ENCODE peak calls at places on chromosomes 13 and 19, in six cellular contexts. X, O, W, B, J and S are unnamed samples.
A peak's percentile ranks its signal among the peaks of the same experiment; 100 is the strongest.

GRCh38 chr13:25171170-25171516 is 945 bp downstream of the AMER2 start:
- DNase-seq in W (no peak), X (no peak), O (no peak), B (no peak), J (no peak), S (no peak)

GRCh38 chr19:4378886-4379285 is 21.5 kb downstream of the SH3GL1 start:
- DNase-seq in J (no peak), B (no peak), W (no peak), X (no peak), O (no peak), S (no peak)

GRCh38 chr19:10872551-10873107 is 1.3 kb downstream of the CARM1 start:
- DNase-seq in B (peak; percentile 10), X (no peak), W (no peak), O (no peak), J (no peak), S (no peak)

GRCh38 chr19:46606019-46606418 is 4.9 kb downstream of the CALM3 start:
- DNase-seq in B (no peak), X (no peak), W (no peak), O (no peak), J (no peak), S (no peak)

GRCh38 chr13:44932850-44933251 is 56.4 kb downstream of the NUFIP1 start:
- DNase-seq in O (peak; percentile 18), B (peak; percentile 92), J (peak; percentile 68), W (no peak), X (no peak), S (no peak)

GRCh38 chr19:10713317-10713716 is 4.6 kb upstream of the DNM2 start:
- DNase-seq in O (no peak), B (no peak), W (no peak), X (no peak), J (no peak), S (peak; percentile 22)

GRCh38 chr13:30845297-30846214 is 60.5 kb upstream of the MEDAG start:
- DNase-seq in O (no peak), B (no peak), X (no peak), W (no peak), J (no peak), S (no peak)

GRCh38 chr13:77583551-77583950 is 48.0 kb downstream of the SCEL start:
- DNase-seq in O (no peak), X (no peak), J (no peak), B (no peak), W (no peak), S (no peak)

GRCh38 chr13:100019780-100020356 is 38.3 kb downstream of the ZIC2 start:
- DNase-seq in O (no peak), J (no peak), B (no peak), W (no peak), X (no peak), S (no peak)

GRCh38 chr13:44142911-44143665 is 230.5 kb upstream of the SERP2 start:
- DNase-seq in B (peak; percentile 31), J (no peak), W (no peak), O (no peak), X (no peak), S (peak; percentile 33)

GRCh38 chr19:57903298-57904174 is 12.9 kb downstream of the ZNF417 start:
- DNase-seq in B (peak; percentile 71), W (peak; percentile 59), O (no peak), X (peak; percentile 33), J (peak; percentile 49), S (peak; percentile 54)

GRCh38 chr19:42323473-42323851 is 2.0 kb upstream of the MEGF8 start:
- DNase-seq in O (no peak), B (no peak), W (no peak), X (peak; percentile 64), J (no peak), S (no peak)

GRCh38 chr13:38888309-38888708 is 102.3 kb downstream of the STOML3 start:
- DNase-seq in W (no peak), O (no peak), B (no peak), J (no peak), X (no peak), S (no peak)

GRCh38 chr13:51874651-51875050 is 12.9 kb downstream of the CCDC70 start:
- DNase-seq in X (peak; percentile 36), O (no peak), B (no peak), J (no peak), W (no peak), S (peak; percentile 77)

GRCh38 chr13:77832339-77833100 is 86.1 kb downstream of the EDNRB start:
- DNase-seq in W (no peak), X (peak; percentile 50), B (peak; percentile 81), O (no peak), J (no peak), S (no peak)

GRCh38 chr19:42048992-42049391 is 21.0 kb downstream of the GRIK5 start:
- DNase-seq in B (no peak), X (no peak), W (no peak), J (peak; percentile 57), O (no peak), S (no peak)

GRCh38 chr19:18603255-18603957 is 3.2 kb downstream of the CRLF1 start:
- DNase-seq in B (peak; percentile 25), X (peak; percentile 75), J (no peak), W (no peak), O (peak; percentile 36), S (peak; percentile 71)

GRCh38 chr13:40506592-40507446 is 159.6 kb downstream of the FOXO1 start:
- DNase-seq in B (no peak), J (peak; percentile 97), O (no peak), X (no peak), W (no peak), S (no peak)

GRCh38 chr13:73300718-73301425 is 242.1 kb downstream of the KLF5 start:
- DNase-seq in B (no peak), J (no peak), X (no peak), O (no peak), W (no peak), S (no peak)

GRCh38 chr13:98905199-98905598 is 72.7 kb downstream of the DOCK9 start:
- DNase-seq in W (no peak), X (no peak), B (no peak), J (no peak), O (no peak), S (no peak)

GRCh38 chr13:34162545-34162936 is 344.6 kb downstream of the RFC3 start:
- DNase-seq in B (no peak), X (no peak), W (peak; percentile 11), J (no peak), O (no peak), S (no peak)

GRCh38 chr13:90055121-90055520 is 1292.4 kb upstream of the MIR17HG start:
- DNase-seq in J (no peak), B (no peak), O (no peak), W (peak; percentile 4), X (no peak), S (no peak)

GRCh38 chr19:28184997-28185396 is 1028.0 kb downstream of the UQCRFS1 start:
- DNase-seq in J (no peak), B (no peak), W (no peak), X (no peak), O (no peak), S (no peak)

GRCh38 chr19:19627716-19628498 is at the start of gene LPAR2:
- DNase-seq in O (peak; percentile 41), W (no peak), J (no peak), B (no peak), X (peak; percentile 86), S (peak; percentile 84)

GRCh38 chr13:46010148-46010547 is 42.4 kb downstream of the ZC3H13 start:
- DNase-seq in W (peak; percentile 2), B (peak; percentile 8), X (peak; percentile 40), J (no peak), O (peak; percentile 11), S (peak; percentile 42)

GRCh38 chr19:12126707-12127106 is 13.4 kb downstream of the ZNF20 start:
- DNase-seq in B (peak; percentile 30), W (no peak), O (no peak), X (peak; percentile 5), J (peak; percentile 37), S (peak; percentile 43)

GRCh38 chr19:33906578-33907335 is 110.1 kb downstream of the KCTD15 start:
- DNase-seq in W (no peak), B (peak; percentile 46), J (no peak), O (peak; percentile 45), X (peak; percentile 58), S (no peak)

GRCh38 chr19:8050274-8051096 is 2.1 kb upstream of the CCL25 start:
- DNase-seq in W (peak; percentile 64), O (peak; percentile 84), X (peak; percentile 99), J (peak; percentile 82), B (peak; percentile 71), S (peak; percentile 99)

GRCh38 chr13:31923134-31923763 is 108.3 kb upstream of the FRY start:
- DNase-seq in X (no peak), J (no peak), W (no peak), B (no peak), O (no peak), S (peak; percentile 62)

GRCh38 chr19:41431426-41432386 is 4.5 kb upstream of the B3GNT8 start:
- DNase-seq in B (peak; percentile 52), W (no peak), J (peak; percentile 50), O (no peak), X (no peak), S (no peak)

GRCh38 chr13:67549331-67549730 is 319.2 kb upstream of the PCDH9 start:
- DNase-seq in J (no peak), X (no peak), O (no peak), W (peak; percentile 95), B (peak; percentile 28), S (no peak)

GRCh38 chr13:112453207-112453829 is 77.2 kb downstream of the SPACA7 start:
- DNase-seq in X (no peak), J (no peak), O (no peak), B (no peak), W (no peak), S (no peak)

GRCh38 chr13:114309806-114310410 is 4.4 kb upstream of the CHAMP1 start:
- DNase-seq in X (peak; percentile 11), B (no peak), O (no peak), W (no peak), J (no peak), S (peak; percentile 34)

GRCh38 chr13:63699948-63700347 is 2284.3 kb upstream of the PCDH20 start:
- DNase-seq in O (no peak), B (no peak), J (no peak), X (no peak), W (no peak), S (no peak)

GRCh38 chr13:66033924-66034323 is 1196.2 kb downstream of the PCDH9 start:
- DNase-seq in B (no peak), O (no peak), W (no peak), J (no peak), X (peak; percentile 18), S (no peak)

GRCh38 chr19:41298327-41298964 is 11.5 kb upstream of the CCDC97 start:
- DNase-seq in W (no peak), J (peak; percentile 93), X (no peak), O (peak; percentile 52), B (peak; percentile 74), S (peak; percentile 23)